ENCODE peak calls at places on chromosome 9, in five cellular contexts. U is mammary epithelial cell, D is GM23338, H is GM03348, L is AG09319. G is an unnamed sample.
A peak's percentile ranks its signal among the peaks of the same experiment; 100 is the strongest.

GRCh38 chr9:125066839-125067619 is 76.3 kb downstream of the SCAI start:
- DNase-seq in L (peak; percentile 8), D (no peak), H (peak; percentile 31), U (no peak), G (no peak)

GRCh38 chr9:105127863-105128220 is 116.6 kb upstream of the SLC44A1 start:
- DNase-seq in U (peak; percentile 31), D (no peak), H (peak; percentile 21), L (no peak), G (no peak)

GRCh38 chr9:14219865-14220655 is 93.9 kb downstream of the NFIB start:
- DNase-seq in U (no peak), L (no peak), D (no peak), H (no peak), G (no peak)

GRCh38 chr9:35664531-35665470 is at the start of gene ARHGEF39:
- DNase-seq in U (peak; percentile 79), L (no peak), D (peak; percentile 97), H (peak; percentile 95), G (peak; percentile 89)

GRCh38 chr9:114271556-114272510 is 51.1 kb upstream of the ORM1 start:
- DNase-seq in U (no peak), D (peak; percentile 83), L (no peak), H (no peak), G (peak; percentile 61)

GRCh38 chr9:73074176-73074708 is 77.4 kb upstream of the ANXA1 start:
- DNase-seq in D (no peak), U (no peak), H (peak; percentile 22), L (no peak), G (no peak)

GRCh38 chr9:82601272-82601835 is 461.6 kb downstream of the RASEF start:
- DNase-seq in L (peak; percentile 14), H (peak; percentile 28), D (no peak), U (no peak), G (no peak)

GRCh38 chr9:133616643-133617405 is 7.6 kb upstream of the FAM163B start:
- DNase-seq in U (no peak), L (no peak), H (no peak), D (no peak), G (no peak)

GRCh38 chr9:38443181-38443580 is 18.9 kb upstream of the IGFBPL1 start:
- DNase-seq in L (no peak), U (no peak), D (no peak), H (no peak), G (no peak)

GRCh38 chr9:99076030-99076429 is 28.9 kb upstream of the TGFBR1 start:
- DNase-seq in U (no peak), H (no peak), D (no peak), L (no peak), G (no peak)

G was measured in stimulated activated effector memory CD8-positive, alpha-beta T cell treated with anti-CD3 and anti-CD28 coated beads, Interleukin-12 subunit alpha, Interleukin-12 subunit beta, amount 100 ng/mL, for 72 hours.